ENCODE peak calls at places on chromosome 9, in five cellular contexts. One of them, this sample, is unnamed.

GRCh38 chr9:113523421-113524141 is 60.1 kb downstream of the RGS3 start:
- DNase-seq in fibroblast of lung: peak; percentile 12
- DNase-seq in IMR-90: no peak
- DNase-seq in PC-3: no peak
- DNase-seq in SK-N-SH: no peak
- DNase-seq in this sample: peak; percentile 73

GRCh38 chr9:114278881-114279570 is 43.9 kb upstream of the ORM1 start:
- DNase-seq in fibroblast of lung: peak; percentile 74
- DNase-seq in IMR-90: peak; percentile 51
- DNase-seq in SK-N-SH: no peak
- DNase-seq in PC-3: peak; percentile 62
- DNase-seq in this sample: no peak

GRCh38 chr9:33884856-33885701 is 68.1 kb downstream of the UBE2R2 start:
- DNase-seq in SK-N-SH: peak; percentile 12
- DNase-seq in PC-3: peak; percentile 46
- DNase-seq in fibroblast of lung: peak; percentile 58
- DNase-seq in IMR-90: peak; percentile 54
- DNase-seq in this sample: no peak

GRCh38 chr9:116313638-116314037 is 160.0 kb downstream of the PAPPA start:
- DNase-seq in IMR-90: no peak
- DNase-seq in fibroblast of lung: no peak
- DNase-seq in PC-3: peak; percentile 3
- DNase-seq in SK-N-SH: no peak
- DNase-seq in this sample: no peak

GRCh38 chr9:133619791-133620190 is 10.6 kb upstream of the FAM163B start:
- DNase-seq in fibroblast of lung: no peak
- DNase-seq in SK-N-SH: no peak
- DNase-seq in IMR-90: no peak
- DNase-seq in PC-3: no peak
- DNase-seq in this sample: peak; percentile 67

GRCh38 chr9:127919253-127919815 is 2.5 kb upstream of the ST6GALNAC4 start:
- DNase-seq in IMR-90: peak; percentile 99
- DNase-seq in SK-N-SH: no peak
- DNase-seq in fibroblast of lung: peak; percentile 99
- DNase-seq in PC-3: peak; percentile 98
- DNase-seq in this sample: no peak

GRCh38 chr9:120443976-120444375 is 136.0 kb downstream of the CDK5RAP2 start:
- DNase-seq in SK-N-SH: no peak
- DNase-seq in PC-3: no peak
- DNase-seq in fibroblast of lung: no peak
- DNase-seq in IMR-90: no peak
- DNase-seq in this sample: no peak

GRCh38 chr9:72951043-72951442 is 1.8 kb downstream of the ALDH1A1 start:
- DNase-seq in fibroblast of lung: no peak
- DNase-seq in IMR-90: no peak
- DNase-seq in SK-N-SH: no peak
- DNase-seq in PC-3: no peak
- DNase-seq in this sample: no peak

GRCh38 chr9:114546851-114547250 is 40.7 kb upstream of the ATP6V1G1 start:
- DNase-seq in fibroblast of lung: no peak
- DNase-seq in SK-N-SH: no peak
- DNase-seq in IMR-90: no peak
- DNase-seq in PC-3: no peak
- DNase-seq in this sample: no peak

GRCh38 chr9:96136992-96137665 is 164.8 kb downstream of the HSD17B3 start:
- DNase-seq in fibroblast of lung: peak; percentile 55
- DNase-seq in PC-3: no peak
- DNase-seq in IMR-90: peak; percentile 78
- DNase-seq in SK-N-SH: no peak
- DNase-seq in this sample: peak; percentile 36

GRCh38 chr9:26077860-26078259 is 399.6 kb upstream of the TUSC1 start:
- DNase-seq in SK-N-SH: no peak
- DNase-seq in PC-3: no peak
- DNase-seq in fibroblast of lung: no peak
- DNase-seq in IMR-90: no peak
- DNase-seq in this sample: no peak

GRCh38 chr9:27142299-27142930 is 33.4 kb downstream of the TEK start:
- DNase-seq in SK-N-SH: no peak
- DNase-seq in IMR-90: no peak
- DNase-seq in fibroblast of lung: no peak
- DNase-seq in PC-3: no peak
- DNase-seq in this sample: no peak

GRCh38 chr9:134625361-134626140 is 16.1 kb upstream of the COL5A1 start:
- DNase-seq in IMR-90: peak; percentile 50
- DNase-seq in SK-N-SH: no peak
- DNase-seq in fibroblast of lung: peak; percentile 81
- DNase-seq in PC-3: peak; percentile 8
- DNase-seq in this sample: no peak
- H3K4me2 ChIP-seq in IMR-90: peak overlapping the region; percentile 0
- H3K4me2 ChIP-seq in SK-N-SH: peak overlapping the region; percentile 44
- H3K4me2 ChIP-seq in fibroblast of lung: no peak overlapping the region
- H3K4me2 ChIP-seq in PC-3: peak overlapping the region; percentile 57
- H3K4me2 ChIP-seq in this sample: no peak overlapping the region

GRCh38 chr9:88993327-88993726 is 2.1 kb downstream of the S1PR3 start:
- DNase-seq in IMR-90: peak; percentile 38
- DNase-seq in SK-N-SH: no peak
- DNase-seq in PC-3: no peak
- DNase-seq in fibroblast of lung: peak; percentile 57
- DNase-seq in this sample: no peak
- H3K4me3 ChIP-seq in IMR-90: peak overlapping the region; percentile 9
- H3K4me3 ChIP-seq in SK-N-SH: no peak overlapping the region
- H3K4me3 ChIP-seq in PC-3: no peak overlapping the region
- H3K4me3 ChIP-seq in fibroblast of lung: peak overlapping the region; percentile 75
- H3K4me3 ChIP-seq in this sample: no peak overlapping the region

DNA sequence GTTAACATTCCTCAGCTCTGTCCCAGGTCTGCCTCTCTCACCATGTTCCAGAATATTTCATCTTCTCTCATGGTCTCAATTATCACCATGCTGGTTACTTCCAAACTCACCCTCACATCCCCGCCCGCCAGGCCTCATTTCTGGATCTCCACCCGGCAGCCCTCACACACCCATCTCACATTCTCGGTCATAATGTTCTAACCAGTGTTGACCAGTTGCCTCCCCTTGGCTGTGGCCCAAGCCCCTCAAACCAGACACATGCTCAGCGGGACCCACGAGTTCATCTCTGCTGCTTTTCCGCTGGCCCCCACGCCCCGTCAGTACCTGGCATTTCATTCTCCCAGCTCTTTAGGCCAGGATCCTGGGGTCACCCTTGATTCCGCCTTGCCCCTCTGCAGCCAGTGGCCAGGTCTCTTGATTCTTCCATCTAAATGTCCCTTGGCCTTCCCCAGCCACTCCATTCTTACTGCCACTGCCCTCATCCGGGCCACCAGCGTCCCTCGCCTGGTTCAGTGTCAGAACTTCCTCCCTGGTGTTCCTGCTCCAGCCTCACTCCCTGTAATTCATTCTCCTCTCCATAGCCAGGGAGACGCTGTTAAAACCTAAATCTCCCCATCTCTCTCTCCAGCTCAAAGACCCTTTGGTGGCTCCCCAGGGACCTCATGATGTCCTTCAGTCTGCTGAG is 141.7 kb downstream of the MVB12B start:
- DNase-seq in fibroblast of lung: no peak
- DNase-seq in PC-3: no peak
- DNase-seq in IMR-90: no peak
- DNase-seq in SK-N-SH: no peak
- DNase-seq in this sample: no peak
- H3K4me1 ChIP-seq in fibroblast of lung: no peaks in the 10 kb centered on the region
- H3K4me1 ChIP-seq in PC-3: no peaks in the 10 kb centered on the region
- H3K4me1 ChIP-seq in IMR-90: no peaks in the 10 kb centered on the region
- H3K4me1 ChIP-seq in SK-N-SH: peaks cover 7% of the 10 kb centered on the region
- H3K4me1 ChIP-seq in this sample: peaks cover 36% of the 10 kb centered on the region

DNA sequence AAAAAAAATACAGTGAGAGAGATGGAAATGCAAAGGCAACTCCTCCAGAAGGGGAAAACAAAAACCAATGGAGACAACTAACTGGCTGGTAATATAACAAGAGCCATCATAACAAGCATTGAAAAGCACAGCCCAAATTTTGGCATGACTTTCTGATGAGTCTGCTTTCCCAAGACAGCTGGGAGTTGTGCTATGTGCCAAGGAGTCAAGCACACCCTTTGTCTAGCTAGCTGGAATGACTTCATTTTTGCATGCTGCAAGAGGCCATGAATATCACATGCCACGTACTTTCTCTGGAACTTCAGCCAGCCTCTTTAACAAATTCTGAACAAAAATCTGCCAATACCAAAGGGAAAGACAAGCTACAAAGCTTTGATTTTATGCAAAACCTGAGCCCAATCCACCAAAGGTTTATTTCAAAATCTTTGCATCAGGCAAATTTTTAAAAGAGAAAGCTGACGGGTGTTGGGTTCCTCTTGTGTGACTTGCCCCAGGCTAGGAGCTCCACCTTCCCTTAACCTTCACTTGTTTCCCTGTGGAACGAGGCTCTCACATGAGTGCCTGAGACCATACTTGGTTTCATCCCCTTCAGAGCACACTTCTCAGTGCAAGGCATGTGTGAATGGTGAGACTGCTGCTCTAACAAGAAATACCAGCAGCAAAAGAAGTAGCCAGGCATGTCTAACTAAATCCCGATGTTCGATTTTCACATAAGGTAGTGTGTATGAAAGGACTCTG is 47.3 kb downstream of the S1PR3 start:
- DNase-seq in fibroblast of lung: peak; percentile 98
- DNase-seq in SK-N-SH: no peak
- DNase-seq in PC-3: peak; percentile 12
- DNase-seq in IMR-90: peak; percentile 97
- DNase-seq in this sample: no peak
- H3K4me2 ChIP-seq in fibroblast of lung: peak overlapping the region; percentile 72
- H3K4me2 ChIP-seq in SK-N-SH: no peak overlapping the region
- H3K4me2 ChIP-seq in PC-3: no peak overlapping the region
- H3K4me2 ChIP-seq in IMR-90: peak overlapping the region; percentile 24
- H3K4me2 ChIP-seq in this sample: no peak overlapping the region

DNA sequence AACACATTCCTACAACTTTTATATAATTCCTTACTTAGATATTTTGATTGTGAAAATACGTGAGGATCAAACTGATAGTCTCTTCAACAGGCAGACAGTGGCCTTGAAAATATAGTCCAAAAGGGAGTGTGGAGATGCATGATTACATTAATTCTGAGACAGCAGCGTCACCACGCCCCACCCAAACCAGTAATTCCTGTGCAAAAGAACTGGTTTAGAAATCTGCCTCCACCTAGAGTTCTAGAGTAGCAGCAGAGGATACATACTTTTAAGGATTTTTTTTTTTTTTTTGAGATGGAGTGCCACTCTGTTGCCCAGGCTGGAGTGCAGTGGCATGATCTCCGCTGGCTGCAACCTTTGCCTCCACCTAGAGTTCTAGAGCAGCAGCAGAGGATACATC is 1.6 kb upstream of the TUT7 start:
- DNase-seq in PC-3: peak; percentile 79
- DNase-seq in SK-N-SH: no peak
- DNase-seq in fibroblast of lung: no peak
- DNase-seq in IMR-90: no peak
- DNase-seq in this sample: no peak
- H3K4me3 ChIP-seq in PC-3: peak overlapping the region; percentile 100
- H3K4me3 ChIP-seq in SK-N-SH: no peak overlapping the region
- H3K4me3 ChIP-seq in fibroblast of lung: no peak overlapping the region
- H3K4me3 ChIP-seq in IMR-90: no peak overlapping the region
- H3K4me3 ChIP-seq in this sample: no peak overlapping the region

GRCh38 chr9:11038366-11038765 is 425.6 kb upstream of the PTPRD start:
- DNase-seq in SK-N-SH: no peak
- DNase-seq in PC-3: no peak
- DNase-seq in fibroblast of lung: no peak
- DNase-seq in IMR-90: no peak
- DNase-seq in this sample: no peak
- H3K4me1 ChIP-seq in SK-N-SH: no peaks in the 10 kb centered on the region
- H3K4me1 ChIP-seq in PC-3: no peaks in the 10 kb centered on the region
- H3K4me1 ChIP-seq in fibroblast of lung: no peaks in the 10 kb centered on the region
- H3K4me1 ChIP-seq in IMR-90: no peaks in the 10 kb centered on the region
- H3K4me1 ChIP-seq in this sample: no peaks in the 10 kb centered on the region

GRCh38 chr9:92642041-92642451 is 27.9 kb downstream of the IPPK start:
- DNase-seq in PC-3: no peak
- DNase-seq in SK-N-SH: no peak
- DNase-seq in IMR-90: no peak
- DNase-seq in fibroblast of lung: no peak
- DNase-seq in this sample: no peak
- H3K4me2 ChIP-seq in PC-3: no peak overlapping the region
- H3K4me2 ChIP-seq in SK-N-SH: no peak overlapping the region
- H3K4me2 ChIP-seq in IMR-90: no peak overlapping the region
- H3K4me2 ChIP-seq in fibroblast of lung: no peak overlapping the region
- H3K4me2 ChIP-seq in this sample: no peak overlapping the region

GRCh38 chr9:7394007-7394774 is 405.4 kb downstream of the DMAC1 start:
- DNase-seq in fibroblast of lung: no peak
- DNase-seq in SK-N-SH: no peak
- DNase-seq in PC-3: no peak
- DNase-seq in IMR-90: no peak
- DNase-seq in this sample: no peak

GRCh38 chr9:7388755-7389154 is 410.8 kb downstream of the DMAC1 start:
- DNase-seq in SK-N-SH: no peak
- DNase-seq in IMR-90: no peak
- DNase-seq in fibroblast of lung: no peak
- DNase-seq in PC-3: no peak
- DNase-seq in this sample: no peak

GRCh38 chr9:7387844-7388243 is 411.7 kb downstream of the DMAC1 start:
- DNase-seq in SK-N-SH: no peak
- DNase-seq in fibroblast of lung: no peak
- DNase-seq in IMR-90: no peak
- DNase-seq in PC-3: no peak
- DNase-seq in this sample: no peak

DNA sequence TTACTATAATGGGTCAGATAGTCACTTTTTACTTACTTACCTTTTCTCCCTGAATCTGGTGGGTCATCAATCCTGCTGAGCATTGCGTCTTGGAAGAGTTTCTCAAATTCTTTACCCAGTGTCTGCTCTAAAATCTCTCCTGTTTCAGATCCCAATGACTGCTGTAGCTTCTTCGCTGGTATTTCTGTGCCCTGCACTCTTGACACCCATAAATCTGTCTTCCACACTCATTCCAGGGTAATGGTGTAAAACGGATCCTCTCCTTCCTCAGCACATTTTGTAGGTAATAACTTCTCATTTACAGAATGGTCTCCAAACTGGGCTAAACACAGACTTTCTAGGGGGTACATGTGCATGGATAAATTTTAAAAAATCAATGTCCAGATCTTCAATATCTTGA is 407.4 kb downstream of the DMAC1 start:
- DNase-seq in PC-3: no peak
- DNase-seq in IMR-90: no peak
- DNase-seq in fibroblast of lung: no peak
- DNase-seq in SK-N-SH: no peak
- DNase-seq in this sample: no peak
- H3K4me3 ChIP-seq in PC-3: no peak overlapping the region
- H3K4me3 ChIP-seq in IMR-90: no peak overlapping the region
- H3K4me3 ChIP-seq in fibroblast of lung: no peak overlapping the region
- H3K4me3 ChIP-seq in SK-N-SH: no peak overlapping the region
- H3K4me3 ChIP-seq in this sample: no peak overlapping the region

GRCh38 chr9:69204378-69204777 is 30.3 kb downstream of the TJP2 start:
- DNase-seq in SK-N-SH: no peak
- DNase-seq in PC-3: no peak
- DNase-seq in fibroblast of lung: no peak
- DNase-seq in IMR-90: no peak
- DNase-seq in this sample: no peak
- H3K4me1 ChIP-seq in SK-N-SH: no peaks in the 10 kb centered on the region
- H3K4me1 ChIP-seq in PC-3: no peaks in the 10 kb centered on the region
- H3K4me1 ChIP-seq in fibroblast of lung: peaks cover 10% of the 10 kb centered on the region
- H3K4me1 ChIP-seq in IMR-90: peaks cover 8% of the 10 kb centered on the region
- H3K4me1 ChIP-seq in this sample: no peaks in the 10 kb centered on the region